ENCODE peak calls at places on chromosome 5, in eight cellular contexts. I is PC-3; C is mesenchymal stem cell; S is left lobe of liver; Q is CD4-positive, alpha-beta T cell; B is activated T-cell treated with anti-CD3 and anti-CD28 coated beads for 1 hour; P is coronary artery; T is effector CD4-positive, alpha-beta T cell. N is an unnamed sample.

GRCh38 chr5:172816887-172817418 is 17.1 kb upstream of the ERGIC1 start:
- DNase-seq in I (peak), C (peak), S (no peak), Q (no peak), B (no peak), P (no peak), T (no peak), N (no peak)

GRCh38 chr5:160269017-160269416 is 39.7 kb downstream of the FABP6 start:
- DNase-seq in I (no peak), C (peak), S (peak), Q (no peak), B (no peak), P (peak), T (no peak), N (peak)

GRCh38 chr5:72108200-72109050 is 1.1 kb downstream of the MAP1B start:
- DNase-seq in I (peak), C (peak), S (no peak), Q (no peak), B (no peak), P (peak), T (no peak), N (peak)

GRCh38 chr5:84642795-84643194 is 258.1 kb upstream of the EDIL3 start:
- DNase-seq in I (peak), C (peak), S (no peak), Q (no peak), B (no peak), P (no peak), T (no peak), N (no peak)

GRCh38 chr5:73946278-73946677 is 320.3 kb downstream of the ARHGEF28 start:
- DNase-seq in I (no peak), C (no peak), S (no peak), Q (no peak), B (no peak), P (no peak), T (no peak), N (no peak)

GRCh38 chr5:73625905-73626811 is at the start of gene ARHGEF28:
- DNase-seq in I (peak), C (peak), S (peak), Q (no peak), B (no peak), P (peak), T (no peak), N (peak)

GRCh38 chr5:93596676-93597441 is 13.8 kb downstream of the NR2F1 start:
- DNase-seq in I (peak), C (peak), S (no peak), Q (no peak), B (no peak), P (no peak), T (no peak), N (no peak)

GRCh38 chr5:73747696-73748380 is 121.8 kb downstream of the ARHGEF28 start:
- DNase-seq in I (no peak), C (no peak), S (no peak), Q (no peak), B (no peak), P (no peak), T (no peak), N (no peak)

GRCh38 chr5:149636861-149637246 is 55.6 kb downstream of the ARHGEF37 start:
- DNase-seq in I (peak), C (peak), S (no peak), Q (peak), B (no peak), P (no peak), T (no peak), N (peak)

GRCh38 chr5:13510616-13511015 is 433.9 kb downstream of the DNAH5 start:
- DNase-seq in I (peak), C (no peak), S (no peak), Q (no peak), B (no peak), P (no peak), T (no peak), N (no peak)

GRCh38 chr5:6585168-6585567 is 47.7 kb downstream of the NSUN2 start:
- DNase-seq in I (no peak), C (no peak), S (no peak), Q (no peak), B (no peak), P (peak), T (no peak), N (no peak)

GRCh38 chr5:90575712-90576111 is 17.1 kb downstream of the ADGRV1 start:
- DNase-seq in I (no peak), C (no peak), S (no peak), Q (no peak), B (no peak), P (no peak), T (no peak), N (no peak)

GRCh38 chr5:54309751-54310432 is 481 bp downstream of the ARL15 start:
- DNase-seq in I (peak), C (peak), S (peak), Q (peak), B (peak), P (no peak), T (peak), N (no peak)

GRCh38 chr5:151799407-151799806 is 27.7 kb downstream of the G3BP1 start:
- DNase-seq in I (peak), C (peak), S (no peak), Q (no peak), B (no peak), P (no peak), T (no peak), N (no peak)

GRCh38 chr5:36494756-36495637 is 111.4 kb upstream of the SLC1A3 start:
- DNase-seq in I (peak), C (no peak), S (no peak), Q (no peak), B (no peak), P (no peak), T (no peak), N (peak)

GRCh38 chr5:72228957-72229356 is 91.1 kb downstream of the MRPS27 start:
- DNase-seq in I (no peak), C (no peak), S (no peak), Q (no peak), B (no peak), P (no peak), T (no peak), N (no peak)

GRCh38 chr5:92890841-92891244 is 690.2 kb downstream of the NR2F1-AS1 start:
- DNase-seq in I (peak), C (no peak), S (no peak), Q (no peak), B (no peak), P (no peak), T (no peak), N (no peak)

GRCh38 chr5:154359222-154359583 is 86.6 kb upstream of the SAP30L start:
- DNase-seq in I (no peak), C (peak), S (no peak), Q (no peak), B (no peak), P (no peak), T (no peak), N (no peak)

GRCh38 chr5:103346162-103346748 is 87.7 kb downstream of the MACIR start:
- DNase-seq in I (no peak), C (no peak), S (no peak), Q (no peak), B (no peak), P (no peak), T (no peak), N (no peak)

GRCh38 chr5:171703116-171703515 is 82.5 kb upstream of the SMIM23 start:
- DNase-seq in I (no peak), C (no peak), S (no peak), Q (no peak), B (no peak), P (peak), T (no peak), N (no peak)

GRCh38 chr5:35902032-35902681 is 36.3 kb downstream of the CAPSL start:
- DNase-seq in I (no peak), C (peak), S (no peak), Q (no peak), B (no peak), P (no peak), T (no peak), N (no peak)

GRCh38 chr5:154395407-154396106 is 50.2 kb upstream of the SAP30L start:
- DNase-seq in I (peak), C (no peak), S (no peak), Q (no peak), B (no peak), P (no peak), T (no peak), N (no peak)

GRCh38 chr5:66958984-66959641 is 237.5 kb downstream of the CD180 start:
- DNase-seq in I (peak), C (peak), S (peak), Q (no peak), B (no peak), P (no peak), T (no peak), N (peak)

GRCh38 chr5:407051-407450 is 35.9 kb upstream of the EXOC3 start:
- DNase-seq in I (peak), C (no peak), S (no peak), Q (no peak), B (no peak), P (no peak), T (no peak), N (no peak)

GRCh38 chr5:2299388-2300220 is 416.9 kb upstream of the IRX4 start:
- DNase-seq in I (no peak), C (no peak), S (no peak), Q (no peak), B (no peak), P (peak), T (no peak), N (no peak)

GRCh38 chr5:87081511-87082372 is 185.9 kb upstream of the RASA1 start:
- DNase-seq in I (no peak), C (no peak), S (no peak), Q (peak), B (peak), P (no peak), T (peak), N (peak)

GRCh38 chr5:172768573-172769323 is 2.2 kb downstream of the DUSP1 start:
- DNase-seq in I (no peak), C (peak), S (no peak), Q (no peak), B (no peak), P (no peak), T (peak), N (peak)

GRCh38 chr5:137304227-137304874 is 194.8 kb downstream of the SPOCK1 start:
- DNase-seq in I (peak), C (no peak), S (peak), Q (no peak), B (no peak), P (no peak), T (no peak), N (no peak)